ENCODE peak calls at places on chromosome 2, in five cellular contexts. One of them, this sample, is unnamed.

GRCh38 chr2:119283873-119284331 is 60.3 kb downstream of the STEAP3 start:
- DNase-seq in GM13977: no peak
- DNase-seq in T-cell: no peak
- DNase-seq in RWPE1: peak
- DNase-seq in astrocyte of the spinal cord: peak
- DNase-seq in this sample: no peak

GRCh38 chr2:224628416-224628815 is 43.3 kb upstream of the CUL3 start:
- DNase-seq in GM13977: no peak
- DNase-seq in T-cell: no peak
- DNase-seq in RWPE1: no peak
- DNase-seq in astrocyte of the spinal cord: no peak
- DNase-seq in this sample: no peak

GRCh38 chr2:66439291-66440010 is 4.5 kb downstream of the MEIS1 start:
- DNase-seq in GM13977: no peak
- DNase-seq in T-cell: no peak
- DNase-seq in RWPE1: peak
- DNase-seq in astrocyte of the spinal cord: peak
- DNase-seq in this sample: no peak

GRCh38 chr2:675460-675859 is 1.7 kb downstream of the TMEM18 start:
- DNase-seq in GM13977: no peak
- DNase-seq in T-cell: no peak
- DNase-seq in RWPE1: no peak
- DNase-seq in astrocyte of the spinal cord: no peak
- DNase-seq in this sample: no peak

GRCh38 chr2:26911911-26912861 is 58.3 kb upstream of the MAPRE3 start:
- DNase-seq in GM13977: no peak
- DNase-seq in T-cell: no peak
- DNase-seq in RWPE1: no peak
- DNase-seq in astrocyte of the spinal cord: no peak
- DNase-seq in this sample: no peak

GRCh38 chr2:28687640-28688039 is 64.0 kb upstream of the PPP1CB start:
- DNase-seq in GM13977: no peak
- DNase-seq in T-cell: no peak
- DNase-seq in RWPE1: no peak
- DNase-seq in astrocyte of the spinal cord: no peak
- DNase-seq in this sample: no peak

GRCh38 chr2:101883860-101884259 is 107.9 kb upstream of the IL1R2 start:
- DNase-seq in GM13977: peak
- DNase-seq in T-cell: peak
- DNase-seq in RWPE1: peak
- DNase-seq in astrocyte of the spinal cord: peak
- DNase-seq in this sample: peak

GRCh38 chr2:232925769-232926163 is 55.7 kb downstream of the SNORC start:
- DNase-seq in GM13977: no peak
- DNase-seq in T-cell: no peak
- DNase-seq in RWPE1: no peak
- DNase-seq in astrocyte of the spinal cord: no peak
- DNase-seq in this sample: no peak

GRCh38 chr2:202339052-202339870 is 36.9 kb upstream of the BMPR2 start:
- DNase-seq in GM13977: no peak
- DNase-seq in T-cell: no peak
- DNase-seq in RWPE1: peak
- DNase-seq in astrocyte of the spinal cord: peak
- DNase-seq in this sample: no peak

GRCh38 chr2:8502316-8502715 is 179.5 kb upstream of the ID2 start:
- DNase-seq in GM13977: no peak
- DNase-seq in T-cell: no peak
- DNase-seq in RWPE1: no peak
- DNase-seq in astrocyte of the spinal cord: no peak
- DNase-seq in this sample: no peak

GRCh38 chr2:200274116-200275075 is 32.1 kb upstream of the SPATS2L start:
- DNase-seq in GM13977: no peak
- DNase-seq in T-cell: no peak
- DNase-seq in RWPE1: no peak
- DNase-seq in astrocyte of the spinal cord: no peak
- DNase-seq in this sample: no peak

GRCh38 chr2:128624956-128625355 is 306.3 kb upstream of the HS6ST1 start:
- DNase-seq in GM13977: no peak
- DNase-seq in T-cell: no peak
- DNase-seq in RWPE1: no peak
- DNase-seq in astrocyte of the spinal cord: no peak
- DNase-seq in this sample: no peak

GRCh38 chr2:137383391-137383790 is 580.9 kb upstream of the HNMT start:
- DNase-seq in GM13977: no peak
- DNase-seq in T-cell: no peak
- DNase-seq in RWPE1: no peak
- DNase-seq in astrocyte of the spinal cord: no peak
- DNase-seq in this sample: no peak

GRCh38 chr2:240123821-240124650 is 12.1 kb downstream of the COPS9 start:
- DNase-seq in GM13977: no peak
- DNase-seq in T-cell: no peak
- DNase-seq in RWPE1: no peak
- DNase-seq in astrocyte of the spinal cord: no peak
- DNase-seq in this sample: no peak

GRCh38 chr2:221429741-221430491 is 142.2 kb downstream of the EPHA4 start:
- DNase-seq in GM13977: no peak
- DNase-seq in T-cell: no peak
- DNase-seq in RWPE1: no peak
- DNase-seq in astrocyte of the spinal cord: peak
- DNase-seq in this sample: no peak

This sample was measured in germinal center.